ENCODE peak calls at places on chromosomes 16 and 17, in ten cellular contexts. One of them, this sample, is unnamed.

GRCh38 chr16:72189865-72190371 is 18.0 kb upstream of the PMFBP1 start:
- DNase-seq in hepatocyte: peak
- DNase-seq in bronchial epithelial cell: peak
- DNase-seq in cardiac fibroblast: peak
- DNase-seq in stomach: no peak
- DNase-seq in MM.1S: no peak
- DNase-seq in uterus: no peak
- DNase-seq in ovary: no peak
- DNase-seq in fibroblast of lung: peak
- DNase-seq in breast epithelium: no peak
- DNase-seq in this sample: no peak

GRCh38 chr17:2786176-2786881 is 9.9 kb upstream of the RAP1GAP2 start:
- DNase-seq in hepatocyte: peak
- DNase-seq in bronchial epithelial cell: peak
- DNase-seq in cardiac fibroblast: peak
- DNase-seq in stomach: peak
- DNase-seq in MM.1S: peak
- DNase-seq in uterus: peak
- DNase-seq in ovary: peak
- DNase-seq in fibroblast of lung: peak
- DNase-seq in breast epithelium: peak
- DNase-seq in this sample: peak

GRCh38 chr16:71524566-71525553 is 1.4 kb upstream of the CHST4 start:
- DNase-seq in hepatocyte: no peak
- DNase-seq in bronchial epithelial cell: peak
- DNase-seq in cardiac fibroblast: no peak
- DNase-seq in stomach: no peak
- DNase-seq in MM.1S: no peak
- DNase-seq in uterus: no peak
- DNase-seq in ovary: no peak
- DNase-seq in fibroblast of lung: no peak
- DNase-seq in breast epithelium: no peak
- DNase-seq in this sample: no peak

GRCh38 chr17:2337152-2337810 is at the start of gene SGSM2:
- DNase-seq in hepatocyte: peak
- DNase-seq in bronchial epithelial cell: no peak
- DNase-seq in cardiac fibroblast: peak
- DNase-seq in stomach: peak
- DNase-seq in MM.1S: peak
- DNase-seq in uterus: peak
- DNase-seq in ovary: peak
- DNase-seq in fibroblast of lung: peak
- DNase-seq in breast epithelium: no peak
- DNase-seq in this sample: no peak

GRCh38 chr16:69930117-69930776 is 20.9 kb upstream of the CLEC18A start:
- DNase-seq in hepatocyte: peak
- DNase-seq in bronchial epithelial cell: peak
- DNase-seq in cardiac fibroblast: peak
- DNase-seq in stomach: peak
- DNase-seq in MM.1S: peak
- DNase-seq in uterus: peak
- DNase-seq in ovary: peak
- DNase-seq in fibroblast of lung: peak
- DNase-seq in breast epithelium: no peak
- DNase-seq in this sample: no peak

GRCh38 chr16:351804-352520 is 561 bp downstream of the AXIN1 start:
- DNase-seq in hepatocyte: peak
- DNase-seq in bronchial epithelial cell: no peak
- DNase-seq in cardiac fibroblast: peak
- DNase-seq in stomach: no peak
- DNase-seq in MM.1S: peak
- DNase-seq in uterus: peak
- DNase-seq in ovary: peak
- DNase-seq in fibroblast of lung: peak
- DNase-seq in breast epithelium: no peak
- DNase-seq in this sample: no peak

GRCh38 chr16:22342082-22342481 is 32.3 kb downstream of the CDR2 start:
- DNase-seq in hepatocyte: no peak
- DNase-seq in bronchial epithelial cell: no peak
- DNase-seq in cardiac fibroblast: no peak
- DNase-seq in stomach: no peak
- DNase-seq in MM.1S: no peak
- DNase-seq in uterus: no peak
- DNase-seq in ovary: no peak
- DNase-seq in fibroblast of lung: no peak
- DNase-seq in breast epithelium: no peak
- DNase-seq in this sample: no peak

GRCh38 chr16:65876200-65876498 is 490.3 kb upstream of the CDH5 start:
- DNase-seq in hepatocyte: no peak
- DNase-seq in bronchial epithelial cell: no peak
- DNase-seq in cardiac fibroblast: peak
- DNase-seq in stomach: no peak
- DNase-seq in MM.1S: no peak
- DNase-seq in uterus: no peak
- DNase-seq in ovary: no peak
- DNase-seq in fibroblast of lung: no peak
- DNase-seq in breast epithelium: no peak
- DNase-seq in this sample: no peak

GRCh38 chr16:74700206-74701040 is at the start of gene MLKL:
- DNase-seq in hepatocyte: peak
- DNase-seq in bronchial epithelial cell: peak
- DNase-seq in cardiac fibroblast: peak
- DNase-seq in stomach: peak
- DNase-seq in MM.1S: peak
- DNase-seq in uterus: peak
- DNase-seq in ovary: no peak
- DNase-seq in fibroblast of lung: peak
- DNase-seq in breast epithelium: no peak
- DNase-seq in this sample: no peak

GRCh38 chr16:74698220-74698619 is 2.4 kb downstream of the MLKL start:
- DNase-seq in hepatocyte: no peak
- DNase-seq in bronchial epithelial cell: peak
- DNase-seq in cardiac fibroblast: peak
- DNase-seq in stomach: no peak
- DNase-seq in MM.1S: no peak
- DNase-seq in uterus: no peak
- DNase-seq in ovary: no peak
- DNase-seq in fibroblast of lung: no peak
- DNase-seq in breast epithelium: no peak
- DNase-seq in this sample: peak

GRCh38 chr16:74695450-74696422 is 4.9 kb downstream of the MLKL start:
- DNase-seq in hepatocyte: peak
- DNase-seq in bronchial epithelial cell: peak
- DNase-seq in cardiac fibroblast: peak
- DNase-seq in stomach: peak
- DNase-seq in MM.1S: peak
- DNase-seq in uterus: peak
- DNase-seq in ovary: peak
- DNase-seq in fibroblast of lung: peak
- DNase-seq in breast epithelium: peak
- DNase-seq in this sample: peak

GRCh38 chr16:74699666-74700065 is 996 bp downstream of the MLKL start:
- DNase-seq in hepatocyte: no peak
- DNase-seq in bronchial epithelial cell: no peak
- DNase-seq in cardiac fibroblast: no peak
- DNase-seq in stomach: no peak
- DNase-seq in MM.1S: peak
- DNase-seq in uterus: no peak
- DNase-seq in ovary: no peak
- DNase-seq in fibroblast of lung: no peak
- DNase-seq in breast epithelium: no peak
- DNase-seq in this sample: peak
- H3K4me3 ChIP-seq in hepatocyte: no peak
- H3K4me3 ChIP-seq in bronchial epithelial cell: peak
- H3K4me3 ChIP-seq in cardiac fibroblast: peak
- H3K4me3 ChIP-seq in stomach: peak
- H3K4me3 ChIP-seq in MM.1S: peak
- H3K4me3 ChIP-seq in uterus: peak
- H3K4me3 ChIP-seq in ovary: peak
- H3K4me3 ChIP-seq in fibroblast of lung: peak
- H3K4me3 ChIP-seq in breast epithelium: peak
- H3K4me3 ChIP-seq in this sample: peak

GRCh38 chr17:37605813-37606505 is 3.3 kb downstream of the SYNRG start:
- DNase-seq in hepatocyte: no peak
- DNase-seq in bronchial epithelial cell: no peak
- DNase-seq in cardiac fibroblast: no peak
- DNase-seq in stomach: no peak
- DNase-seq in MM.1S: peak
- DNase-seq in uterus: no peak
- DNase-seq in ovary: no peak
- DNase-seq in fibroblast of lung: no peak
- DNase-seq in breast epithelium: no peak
- DNase-seq in this sample: no peak

GRCh38 chr17:37608369-37609169 is 649 bp downstream of the SYNRG start:
- DNase-seq in hepatocyte: peak
- DNase-seq in bronchial epithelial cell: peak
- DNase-seq in cardiac fibroblast: peak
- DNase-seq in stomach: peak
- DNase-seq in MM.1S: peak
- DNase-seq in uterus: no peak
- DNase-seq in ovary: no peak
- DNase-seq in fibroblast of lung: peak
- DNase-seq in breast epithelium: no peak
- DNase-seq in this sample: no peak

GRCh38 chr17:37610971-37611370 is 1.8 kb upstream of the SYNRG start:
- DNase-seq in hepatocyte: no peak
- DNase-seq in bronchial epithelial cell: no peak
- DNase-seq in cardiac fibroblast: no peak
- DNase-seq in stomach: no peak
- DNase-seq in MM.1S: no peak
- DNase-seq in uterus: no peak
- DNase-seq in ovary: no peak
- DNase-seq in fibroblast of lung: no peak
- DNase-seq in breast epithelium: no peak
- DNase-seq in this sample: no peak

GRCh38 chr17:37607637-37608368 is 1.4 kb downstream of the SYNRG start:
- DNase-seq in hepatocyte: no peak
- DNase-seq in bronchial epithelial cell: no peak
- DNase-seq in cardiac fibroblast: no peak
- DNase-seq in stomach: no peak
- DNase-seq in MM.1S: peak
- DNase-seq in uterus: no peak
- DNase-seq in ovary: peak
- DNase-seq in fibroblast of lung: no peak
- DNase-seq in breast epithelium: no peak
- DNase-seq in this sample: peak

DNA sequence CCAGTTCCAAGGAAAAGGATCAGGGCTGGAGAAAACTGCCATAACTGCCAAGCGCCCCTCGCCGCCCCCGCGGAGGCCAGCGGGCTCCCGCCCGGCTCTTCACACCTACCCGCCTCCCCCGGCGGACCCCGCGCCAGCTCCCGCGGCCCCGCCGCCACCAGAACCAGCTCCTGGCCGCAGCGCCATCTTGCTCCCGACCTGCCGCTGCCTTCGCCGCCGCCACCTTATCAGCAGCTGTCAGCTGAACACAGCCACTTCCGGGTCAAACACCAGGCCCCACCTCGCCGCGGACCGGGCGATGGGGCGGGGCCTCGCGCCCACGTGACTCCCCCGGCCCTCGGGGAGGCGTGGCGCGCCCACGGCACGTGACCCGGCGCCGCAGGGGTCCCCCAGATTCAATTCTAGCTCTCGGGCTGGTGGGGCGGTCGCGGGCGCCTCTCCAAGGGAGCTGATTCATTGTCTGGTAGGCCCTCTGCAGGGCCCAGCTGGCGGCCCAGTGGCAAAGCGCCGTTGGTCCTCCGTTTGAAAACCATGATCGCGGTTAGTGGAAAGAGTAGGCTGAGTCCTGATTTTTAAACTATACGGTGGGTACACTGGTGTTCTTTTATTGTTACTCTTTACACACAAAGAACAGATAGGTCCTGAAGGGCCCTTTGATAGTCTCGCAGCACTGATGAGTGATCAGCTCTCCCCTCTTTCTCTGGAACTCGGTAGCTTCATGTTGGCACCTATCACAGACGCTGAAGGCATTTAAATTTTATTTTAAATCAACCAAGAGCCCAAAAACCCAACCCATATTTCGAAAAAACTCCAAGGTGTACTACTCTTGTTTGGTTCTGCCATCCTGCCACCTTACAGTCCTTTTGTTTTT is at the start of gene SYNRG:
- DNase-seq in hepatocyte: peak
- DNase-seq in bronchial epithelial cell: peak
- DNase-seq in cardiac fibroblast: peak
- DNase-seq in stomach: peak
- DNase-seq in MM.1S: peak
- DNase-seq in uterus: peak
- DNase-seq in ovary: peak
- DNase-seq in fibroblast of lung: peak
- DNase-seq in breast epithelium: peak
- DNase-seq in this sample: peak
- TF ChIP-seq CTCF in hepatocyte: peak
- TF ChIP-seq CTCF in bronchial epithelial cell: peak
- TF ChIP-seq CTCF in cardiac fibroblast: peak
- TF ChIP-seq CTCF in stomach: no peak
- TF ChIP-seq CTCF in MM.1S: peak
- TF ChIP-seq CTCF in uterus: peak
- TF ChIP-seq CTCF in ovary: no peak
- TF ChIP-seq CTCF in fibroblast of lung: peak
- TF ChIP-seq CTCF in breast epithelium: no peak
- TF ChIP-seq CTCF in this sample: peak

DNA sequence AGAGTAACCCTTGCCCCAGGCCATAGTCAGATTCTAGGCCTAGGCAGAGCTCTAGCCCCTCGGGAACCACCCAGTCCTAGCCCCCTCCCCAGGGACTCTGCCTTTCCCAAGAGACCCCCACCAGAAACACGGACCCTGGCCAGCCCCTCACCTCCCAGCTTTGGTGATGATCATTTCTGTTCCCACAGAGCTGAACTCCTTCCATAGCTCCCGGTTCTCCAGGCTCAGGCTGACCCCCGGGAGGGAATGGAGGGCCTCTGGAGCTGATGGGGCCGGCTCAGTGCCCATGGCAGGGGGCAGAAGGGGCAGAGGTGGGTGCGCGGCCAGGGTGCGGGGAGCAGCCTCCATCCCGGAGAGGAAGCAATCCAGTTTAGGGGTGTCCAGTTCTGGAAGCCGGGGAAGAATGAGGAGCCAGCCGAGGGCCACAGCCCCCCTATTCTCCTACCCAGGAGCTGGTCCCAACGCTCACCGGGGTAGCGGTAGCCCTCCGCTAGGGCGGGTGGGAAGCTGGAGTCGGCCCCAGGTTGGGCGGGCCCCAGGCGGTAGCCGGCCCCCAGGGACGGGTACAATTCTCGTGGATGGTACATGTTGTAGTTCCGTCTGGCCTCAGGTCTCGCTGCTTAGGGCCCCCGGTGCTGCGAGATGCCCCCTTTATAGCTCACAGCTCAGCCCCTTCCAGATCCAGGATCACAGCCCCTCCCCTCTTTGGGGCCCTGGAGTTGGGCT is 954 bp downstream of the TBX6 start:
- DNase-seq in hepatocyte: no peak
- DNase-seq in bronchial epithelial cell: no peak
- DNase-seq in cardiac fibroblast: no peak
- DNase-seq in stomach: no peak
- DNase-seq in MM.1S: no peak
- DNase-seq in uterus: no peak
- DNase-seq in ovary: no peak
- DNase-seq in fibroblast of lung: no peak
- DNase-seq in breast epithelium: no peak
- DNase-seq in this sample: no peak
- H3K4me3 ChIP-seq in hepatocyte: no peak
- H3K4me3 ChIP-seq in bronchial epithelial cell: peak
- H3K4me3 ChIP-seq in cardiac fibroblast: no peak
- H3K4me3 ChIP-seq in stomach: peak
- H3K4me3 ChIP-seq in MM.1S: peak
- H3K4me3 ChIP-seq in uterus: no peak
- H3K4me3 ChIP-seq in ovary: no peak
- H3K4me3 ChIP-seq in fibroblast of lung: no peak
- H3K4me3 ChIP-seq in breast epithelium: peak
- H3K4me3 ChIP-seq in this sample: no peak

DNA sequence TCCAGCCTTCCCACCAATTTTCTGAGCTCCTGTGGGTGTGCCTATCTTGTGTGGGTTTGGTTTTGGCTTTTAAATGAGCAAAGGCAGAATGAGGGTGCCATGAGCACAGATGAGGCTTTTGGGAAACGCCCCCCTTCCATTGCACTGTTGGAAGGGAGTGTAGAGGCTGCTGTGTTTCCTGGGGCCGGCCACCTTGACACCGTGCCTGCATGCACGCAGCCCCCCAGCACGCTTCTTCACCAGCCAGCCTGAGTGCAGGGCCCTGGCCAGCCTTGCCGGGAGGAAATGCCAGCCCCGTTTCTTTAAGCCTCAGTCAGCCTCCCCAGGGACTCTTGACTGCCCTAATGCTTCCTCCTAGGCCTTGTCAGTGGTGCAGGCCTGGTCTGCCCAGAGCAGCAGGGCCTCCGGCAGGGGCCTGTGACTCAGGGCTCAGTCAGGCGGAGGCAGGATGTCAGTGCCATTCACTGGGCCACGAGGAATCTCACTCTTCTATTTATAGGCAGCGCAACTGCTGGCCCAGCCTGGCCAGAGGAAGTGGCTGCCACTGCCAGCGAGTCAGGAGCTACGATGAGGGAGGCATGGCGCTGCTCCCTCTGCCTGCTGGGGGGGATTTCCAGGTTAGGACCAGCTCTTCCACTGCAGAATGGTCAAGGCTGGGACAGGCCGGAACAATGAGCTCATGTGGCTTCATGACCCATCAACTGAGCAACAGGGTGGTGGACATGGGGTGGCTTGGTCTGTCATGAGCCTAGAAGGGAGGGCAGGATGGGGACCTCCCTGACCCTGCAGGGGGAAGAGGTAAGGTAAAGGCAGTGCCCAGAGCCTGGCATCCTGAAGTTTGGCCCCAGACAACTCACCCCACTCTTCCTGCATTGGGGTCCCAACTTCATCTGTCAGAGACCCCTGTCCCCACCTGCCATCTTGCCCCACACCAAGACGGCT is 205.2 kb downstream of the RAB11FIP4 start:
- DNase-seq in hepatocyte: peak
- DNase-seq in bronchial epithelial cell: peak
- DNase-seq in cardiac fibroblast: peak
- DNase-seq in stomach: no peak
- DNase-seq in MM.1S: peak
- DNase-seq in uterus: peak
- DNase-seq in ovary: peak
- DNase-seq in fibroblast of lung: peak
- DNase-seq in breast epithelium: no peak
- DNase-seq in this sample: peak
- TF ChIP-seq CTCF in hepatocyte: no peak
- TF ChIP-seq CTCF in bronchial epithelial cell: no peak
- TF ChIP-seq CTCF in cardiac fibroblast: no peak
- TF ChIP-seq CTCF in stomach: no peak
- TF ChIP-seq CTCF in MM.1S: no peak
- TF ChIP-seq CTCF in uterus: peak
- TF ChIP-seq CTCF in ovary: no peak
- TF ChIP-seq CTCF in fibroblast of lung: no peak
- TF ChIP-seq CTCF in breast epithelium: no peak
- TF ChIP-seq CTCF in this sample: no peak